ENCODE peak calls at places on chromosomes 4 and X, in seven cellular contexts. Q is heart left ventricle, K is mammary epithelial cell, S is lower lobe of right lung, Y is pancreas, L is IMR-90, T is astrocyte. E is an unnamed sample.

GRCh38 chr4:89915151-89915550 is 20.5 kb downstream of the MMRN1 start:
- DNase-seq in S (no peak), Q (no peak), Y (no peak), L (no peak), T (no peak), K (no peak), E (no peak)

GRCh38 chrX:17375631-17376380 is 806 bp downstream of the NHS start:
- DNase-seq in L (peak), S (no peak), Y (peak), T (no peak), Q (peak), K (peak), E (peak)

GRCh38 chr4:103158760-103159159 is 39.4 kb downstream of the CENPE start:
- DNase-seq in K (no peak), L (no peak), Y (no peak), S (no peak), T (no peak), Q (no peak), E (no peak)

GRCh38 chr4:6574747-6575502 is at the start of gene MAN2B2:
- DNase-seq in S (peak), Q (peak), K (peak), Y (peak), L (peak), T (peak), E (peak)

GRCh38 chr4:172168888-172169287 is 355.7 kb downstream of the GALNTL6 start:
- DNase-seq in L (peak), T (no peak), K (no peak), Q (no peak), Y (no peak), S (no peak), E (no peak)

GRCh38 chr4:40963912-40964478 is 214.2 kb downstream of the NSUN7 start:
- DNase-seq in L (peak), K (peak), T (peak), Q (no peak), S (no peak), Y (no peak), E (no peak)

GRCh38 chrX:154402622-154403127 is 4.5 kb downstream of the RPL10 start:
- DNase-seq in S (no peak), L (no peak), Y (no peak), T (no peak), Q (peak), K (no peak), E (no peak)

GRCh38 chrX:100410901-100411801 is 1.1 kb upstream of the PCDH19 start:
- DNase-seq in Y (peak), L (no peak), S (no peak), T (no peak), Q (no peak), K (no peak), E (no peak)

GRCh38 chrX:39730671-39731389 is 366.9 kb downstream of the BCOR start:
- DNase-seq in Q (peak), Y (peak), S (peak), L (peak), K (peak), T (peak), E (peak)

GRCh38 chr4:96175871-96176270 is 336.0 kb downstream of the PDHA2 start:
- DNase-seq in L (no peak), T (no peak), Q (no peak), Y (no peak), K (peak), S (no peak), E (no peak)

GRCh38 chr4:3486556-3487270 is 23.6 kb downstream of the DOK7 start:
- DNase-seq in Q (no peak), T (no peak), Y (no peak), S (no peak), K (peak), L (no peak), E (no peak)

DNA sequence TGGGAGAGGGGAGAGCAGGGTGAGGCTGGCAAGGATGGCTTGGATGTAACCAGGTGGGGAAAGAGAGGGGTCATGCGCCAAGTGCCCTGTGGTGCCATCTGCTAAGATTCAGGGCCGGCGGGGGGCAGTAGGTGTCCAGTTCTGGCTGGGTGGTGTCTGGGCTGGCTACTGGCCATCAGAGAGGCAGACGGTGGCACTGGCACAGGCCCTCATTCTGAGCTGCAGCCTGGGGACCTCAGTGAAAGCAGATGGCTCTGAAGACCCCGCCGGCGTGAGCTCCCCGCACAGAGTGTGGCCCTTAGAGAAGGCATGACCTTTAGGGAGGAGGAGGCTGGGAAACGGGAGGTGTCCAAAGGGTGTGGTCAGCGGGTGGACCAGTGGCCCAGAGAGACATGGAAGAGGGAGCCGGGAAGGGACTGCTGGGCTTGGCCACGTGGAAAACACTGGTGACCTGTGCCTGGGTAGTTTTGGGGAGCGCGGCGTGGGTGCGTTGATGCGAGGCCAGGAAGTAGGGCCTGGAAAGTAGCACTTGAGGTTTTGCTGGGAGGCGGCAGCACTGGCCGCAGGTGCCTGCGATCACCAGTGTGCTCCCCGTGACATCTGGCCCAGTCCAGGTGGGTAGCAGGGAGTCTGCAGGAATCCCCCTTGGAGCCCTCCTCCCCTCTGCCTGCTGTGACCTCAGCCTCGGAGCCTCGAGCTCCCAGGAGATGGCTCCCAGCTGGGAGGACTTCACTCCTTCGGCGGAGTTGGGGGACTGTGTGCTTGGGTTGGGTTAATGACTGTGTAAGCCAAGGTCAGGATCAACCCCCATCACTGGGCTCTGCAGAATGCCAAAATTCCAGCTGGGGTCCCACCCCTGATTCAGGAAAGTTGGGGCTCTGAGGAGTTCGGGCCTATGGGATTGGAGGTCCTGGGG is 9.3 kb upstream of the SH3TC1 start:
- DNase-seq in Y (no peak), K (no peak), S (peak), L (no peak), Q (no peak), T (no peak), E (no peak)
- H3K27ac ChIP-seq in Y (no peak), K (peak), S (peak), L (no peak), Q (peak), T (no peak), E (peak)

GRCh38 chr4:155954939-155955338 is 1.3 kb upstream of the CTSO start:
- DNase-seq in K (no peak), Y (no peak), L (peak), T (no peak), S (no peak), Q (no peak), E (no peak)

GRCh38 chr4:155952546-155952945 is 1.1 kb downstream of the CTSO start:
- DNase-seq in Q (no peak), T (no peak), K (no peak), S (no peak), L (peak), Y (no peak), E (no peak)

GRCh38 chr4:155950461-155950860 is 3.2 kb downstream of the CTSO start:
- DNase-seq in L (no peak), K (no peak), Y (no peak), Q (no peak), T (no peak), S (no peak), E (no peak)

GRCh38 chr4:155954118-155954503 is 445 bp upstream of the CTSO start:
- DNase-seq in T (no peak), S (peak), K (no peak), Y (no peak), Q (no peak), L (no peak), E (no peak)

GRCh38 chr4:155953151-155954117 is at the start of gene CTSO:
- DNase-seq in K (peak), S (peak), Q (peak), Y (peak), T (peak), L (peak), E (peak)
- TF ChIP-seq CTCF in K (peak), S (peak), Q (peak), Y (peak), T (peak), L (peak), E (peak)

GRCh38 chrX:24113161-24113560 is 36.4 kb upstream of the ZFX start:
- DNase-seq in T (peak), S (no peak), L (peak), Y (no peak), Q (no peak), K (no peak), E (no peak)
- H3K27ac ChIP-seq in T (no peak), S (no peak), L (no peak), Y (no peak), Q (no peak), K (no peak), E (no peak)

DNA sequence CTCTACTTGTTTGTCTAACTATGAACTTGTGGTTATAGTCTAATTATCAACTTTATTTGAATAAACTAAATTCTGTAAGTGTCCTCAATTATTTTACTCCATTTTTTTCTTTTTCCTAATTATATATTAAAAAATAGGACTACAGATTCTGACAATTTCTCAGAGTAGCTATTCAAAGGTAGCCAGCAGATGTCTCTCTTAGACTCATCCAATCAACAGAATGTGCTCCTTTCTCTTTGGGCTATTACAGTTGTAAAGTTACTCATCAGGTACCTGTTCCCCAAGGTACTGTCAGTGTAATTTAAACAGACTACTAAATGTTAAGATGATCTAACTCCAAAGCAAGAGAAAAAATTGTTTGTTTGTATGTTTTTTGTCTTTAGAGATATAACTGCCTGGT is 248.6 kb downstream of the PCDH18 start:
- DNase-seq in Y (no peak), Q (no peak), K (peak), L (peak), S (no peak), T (peak), E (no peak)
- TF ChIP-seq CTCF in Y (no peak), Q (no peak), K (peak), L (peak), S (no peak), T (peak), E (peak)

GRCh38 chr4:168540865-168541607 is 44.2 kb downstream of the PALLD start:
- DNase-seq in Q (no peak), K (no peak), T (peak), Y (no peak), S (no peak), L (no peak), E (no peak)
- H3K27ac ChIP-seq in Q (peak), K (no peak), T (peak), Y (no peak), S (no peak), L (no peak), E (no peak)

DNA sequence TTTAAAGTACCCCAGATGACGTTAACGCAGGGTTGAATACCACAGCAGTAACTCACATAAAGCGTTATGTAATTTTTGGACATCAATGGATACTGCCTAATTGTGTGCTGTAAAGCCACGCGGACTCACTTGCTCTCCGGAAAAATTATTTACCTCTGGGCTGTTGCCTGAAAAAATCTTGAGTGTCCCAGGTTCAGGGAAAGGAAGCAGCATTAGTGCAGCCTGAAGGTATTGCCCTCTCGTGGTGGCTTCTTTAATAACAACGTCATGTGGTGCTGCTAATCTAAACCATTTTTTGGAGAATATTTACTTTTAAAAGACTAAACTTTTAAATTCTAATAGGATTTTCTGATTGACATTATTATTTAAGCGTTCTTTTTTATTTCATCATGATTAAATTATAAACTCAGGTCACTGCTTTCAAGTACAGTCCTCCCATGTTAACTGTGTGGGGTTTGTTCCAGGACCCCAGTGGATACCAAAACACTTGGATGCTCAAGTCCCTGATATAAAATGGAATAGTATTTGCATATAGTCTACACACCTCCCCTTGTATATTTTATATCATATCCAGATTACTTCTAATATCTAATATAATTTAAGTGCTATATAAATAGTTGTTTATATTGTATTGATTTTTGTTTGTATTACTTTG is 384.8 kb downstream of the FAM133A start:
- DNase-seq in S (no peak), T (no peak), Q (no peak), Y (no peak), K (peak), L (no peak), E (no peak)
- TF ChIP-seq CTCF in S (peak), T (peak), Q (peak), Y (peak), K (peak), L (peak), E (no peak)

GRCh38 chr4:176875026-176875425 is 82.3 kb upstream of the VEGFC start:
- DNase-seq in T (no peak), K (no peak), S (no peak), Q (no peak), L (no peak), Y (no peak), E (no peak)

GRCh38 chr4:176868676-176869075 is 76.0 kb upstream of the VEGFC start:
- DNase-seq in L (no peak), K (no peak), Q (no peak), T (no peak), Y (no peak), S (no peak), E (no peak)

GRCh38 chr4:176875441-176875930 is 82.8 kb upstream of the VEGFC start:
- DNase-seq in L (no peak), T (no peak), Y (no peak), Q (no peak), S (no peak), K (no peak), E (no peak)

DNA sequence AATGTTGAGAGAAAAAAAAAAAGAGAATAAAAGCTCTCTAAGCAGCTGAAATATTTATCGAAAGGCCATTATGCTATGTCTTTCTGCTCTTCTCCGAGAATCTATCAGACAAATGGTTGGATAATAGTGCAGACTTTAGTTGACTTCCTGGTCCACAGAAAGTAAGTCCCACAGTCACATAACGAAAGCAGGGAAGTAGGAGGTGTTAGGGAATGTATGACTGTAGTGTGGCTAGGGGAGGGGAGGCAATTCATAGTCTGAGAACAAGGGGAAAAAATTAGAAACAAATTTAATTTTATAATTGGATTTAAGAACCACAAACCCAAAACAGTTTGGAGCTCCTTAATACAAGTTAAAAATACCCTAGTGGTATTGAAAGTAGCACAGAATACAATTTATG is 79.7 kb upstream of the VEGFC start:
- DNase-seq in Y (no peak), S (no peak), K (no peak), Q (no peak), T (no peak), L (peak), E (no peak)
- H3K27ac ChIP-seq in Y (no peak), S (no peak), K (no peak), Q (no peak), T (no peak), L (no peak), E (no peak)

GRCh38 chrX:149504915-149505651 is at the start of gene IDS:
- DNase-seq in L (peak), S (peak), Q (peak), T (peak), K (peak), Y (peak), E (peak)
- TF ChIP-seq CTCF in L (no peak), S (no peak), Q (no peak), T (no peak), K (peak), Y (no peak), E (no peak)

E was measured in left ventricle myocardium inferior.